ENCODE peak calls at places on chromosomes 6 and 20, in six cellular contexts. V is neuronal stem cell, M is H9, L is trophoblast cell, S is IMR-90, Z is H1. F is an unnamed sample.

GRCh38 chr20:53658973-53659372 is 65.3 kb upstream of the ZNF217 start:
- DNase-seq in S (no peak), L (peak; percentile 85), V (no peak), M (no peak), Z (no peak), F (no peak)

GRCh38 chr20:33132858-33133615 is 34.9 kb upstream of the BPIFA2 start:
- DNase-seq in V (peak; percentile 15), L (no peak), M (no peak), S (no peak), Z (no peak), F (no peak)

GRCh38 chr6:73803562-73804221 is 107.7 kb downstream of the CD109 start:
- DNase-seq in M (peak; percentile 70), V (peak; percentile 44), Z (peak; percentile 60), L (peak; percentile 74), S (peak; percentile 97), F (peak; percentile 97)

GRCh38 chr6:110359554-110359953 is 1.4 kb upstream of the METTL24 start:
- DNase-seq in L (no peak), S (no peak), V (no peak), Z (no peak), M (no peak), F (no peak)

GRCh38 chr6:72262254-72262653 is 359.6 kb upstream of the KCNQ5 start:
- DNase-seq in V (no peak), Z (no peak), L (no peak), S (no peak), M (no peak), F (no peak)

GRCh38 chr6:130140084-130140483 is 82.7 kb downstream of the SAMD3 start:
- DNase-seq in V (no peak), Z (no peak), M (no peak), S (peak; percentile 28), L (no peak), F (no peak)

GRCh38 chr6:118712955-118713354 is 61.6 kb upstream of the CEP85L start:
- DNase-seq in S (peak; percentile 44), V (no peak), Z (no peak), M (no peak), L (no peak), F (no peak)

GRCh38 chr20:49460916-49461315 is 21.6 kb downstream of the KCNB1 start:
- DNase-seq in M (no peak), L (no peak), V (no peak), Z (no peak), S (no peak), F (no peak)

GRCh38 chr6:132466952-132467351 is 46.0 kb downstream of the STX7 start:
- DNase-seq in L (peak; percentile 7), S (peak; percentile 78), Z (no peak), V (no peak), M (no peak), F (peak; percentile 29)

GRCh38 chr20:21110811-21111210 is 4.7 kb upstream of the LINC00237 start:
- DNase-seq in V (no peak), S (no peak), M (no peak), Z (no peak), L (no peak), F (no peak)

GRCh38 chr20:32650545-32650944 is 23.2 kb downstream of the C20orf203 start:
- DNase-seq in Z (no peak), L (no peak), M (no peak), S (no peak), V (no peak), F (no peak)

GRCh38 chr6:65707134-65707826 is at the start of gene EYS:
- DNase-seq in V (no peak), L (no peak), S (no peak), M (no peak), Z (no peak), F (no peak)

GRCh38 chr6:19204445-19204844 is 632.7 kb upstream of the ID4 start:
- DNase-seq in S (no peak), Z (no peak), M (no peak), L (no peak), V (no peak), F (no peak)

GRCh38 chr6:37794825-37795224 is 24.7 kb upstream of the ZFAND3 start:
- DNase-seq in M (no peak), L (no peak), Z (no peak), V (no peak), S (peak; percentile 64), F (peak; percentile 35)

GRCh38 chr20:61757678-61758555 is 307.8 kb downstream of the TAF4 start:
- DNase-seq in L (peak; percentile 58), Z (no peak), M (no peak), V (no peak), S (peak; percentile 65), F (peak; percentile 78)

GRCh38 chr20:21048841-21049273 is 57.3 kb downstream of the LINC00237 start:
- DNase-seq in Z (peak; percentile 96), L (peak; percentile 10), V (peak; percentile 15), M (peak; percentile 79), S (no peak), F (no peak)

GRCh38 chr20:59525500-59526241 is 78.7 kb upstream of the PHACTR3 start:
- DNase-seq in L (peak; percentile 31), Z (peak; percentile 87), S (peak; percentile 13), M (peak; percentile 84), V (peak; percentile 63), F (peak; percentile 14)

GRCh38 chr6:38603966-38604365 is 35.8 kb downstream of the BTBD9 start:
- DNase-seq in V (no peak), M (no peak), L (no peak), Z (no peak), S (peak; percentile 50), F (peak; percentile 32)

GRCh38 chr6:167652042-167652700 is 174.5 kb upstream of the AFDN start:
- DNase-seq in S (no peak), Z (no peak), M (no peak), V (no peak), L (no peak), F (no peak)

GRCh38 chr6:32244946-32245398 is 21.1 kb upstream of the NOTCH4 start:
- DNase-seq in L (peak; percentile 57), S (peak; percentile 63), Z (peak; percentile 93), M (peak; percentile 77), V (peak; percentile 72), F (peak; percentile 80)

GRCh38 chr6:33613794-33614166 is 7.3 kb upstream of the ITPR3 start:
- DNase-seq in Z (no peak), S (peak; percentile 26), L (no peak), V (no peak), M (no peak), F (no peak)

GRCh38 chr6:154298297-154298696 is 58.3 kb downstream of the IPCEF1 start:
- DNase-seq in L (no peak), V (no peak), Z (no peak), M (no peak), S (peak; percentile 58), F (peak; percentile 27)

DNA sequence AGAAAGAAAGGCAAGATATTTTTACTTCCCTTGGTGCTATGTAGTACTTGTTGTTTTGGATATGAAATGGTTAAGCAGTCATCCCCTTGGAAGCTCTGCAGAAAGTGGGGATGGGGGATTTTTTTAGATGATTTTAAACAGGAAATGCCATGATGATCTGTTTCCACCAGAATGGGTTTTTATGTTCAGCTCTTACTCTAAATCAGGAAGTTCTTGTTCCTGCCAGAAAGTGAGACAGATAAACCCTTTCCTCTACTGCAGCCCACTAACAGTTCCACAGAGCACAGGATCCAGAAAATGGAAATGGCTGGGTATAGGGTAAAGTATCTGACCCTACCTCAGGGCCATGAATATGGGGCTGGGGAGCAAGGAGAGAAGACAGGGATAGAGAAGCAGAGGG is 32.1 kb upstream of the PPP1R3G start:
- DNase-seq in S (peak; percentile 71), V (no peak), M (no peak), Z (no peak), L (no peak), F (peak; percentile 66)
- H4K8ac ChIP-seq in S (peak overlapping the region; percentile 86), V (no peak overlapping the region), M (no peak overlapping the region), Z (no peak overlapping the region), L (no peak overlapping the region), F (no peak overlapping the region)

DNA sequence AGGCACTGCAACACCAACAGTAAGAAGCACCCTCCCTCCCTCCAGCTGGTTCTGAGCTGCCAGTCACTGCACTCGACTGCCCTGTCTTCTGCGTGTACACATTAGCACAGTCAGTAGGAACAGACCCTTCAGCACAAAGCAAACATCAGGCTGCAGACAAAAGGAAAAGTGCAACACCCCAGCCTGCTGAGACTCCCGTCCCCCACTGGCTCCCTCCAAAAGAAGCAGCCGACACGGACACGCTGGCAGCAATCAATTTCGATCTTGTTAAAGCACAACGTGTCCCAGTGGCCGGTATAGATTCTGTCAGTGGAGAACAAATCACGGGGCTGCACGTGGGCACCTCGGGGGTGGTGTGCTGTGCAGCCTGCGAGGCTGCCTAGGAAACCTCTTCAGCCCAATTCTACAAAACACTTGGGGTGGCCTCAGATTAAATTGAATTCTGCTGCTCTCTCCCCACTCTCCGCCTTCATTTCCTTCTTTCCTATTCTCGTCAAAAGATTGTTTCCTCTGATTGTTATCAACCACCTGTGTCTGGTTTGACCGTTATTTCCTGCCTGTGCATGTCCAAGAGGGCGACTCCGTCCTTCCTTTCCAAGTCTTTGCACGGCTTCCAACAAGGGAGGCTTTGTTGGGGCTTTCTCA is 38.7 kb downstream of the TRAF3IP2 start:
- DNase-seq in M (no peak), L (no peak), V (no peak), S (no peak), Z (no peak), F (no peak)
- H3K14ac ChIP-seq in M (no peak overlapping the region), L (no peak overlapping the region), V (peak overlapping the region; percentile 59), S (peak overlapping the region; percentile 85), Z (no peak overlapping the region), F (peak overlapping the region; percentile 72)

GRCh38 chr20:17653835-17654648 is 28.0 kb downstream of the RRBP1 start:
- DNase-seq in S (no peak), M (no peak), L (no peak), V (no peak), Z (no peak), F (no peak)

GRCh38 chr20:17652411-17652810 is 29.6 kb downstream of the RRBP1 start:
- DNase-seq in Z (no peak), S (no peak), M (no peak), L (no peak), V (no peak), F (no peak)

GRCh38 chr20:17655865-17656489 is 26.1 kb downstream of the RRBP1 start:
- DNase-seq in Z (no peak), S (peak; percentile 67), L (peak; percentile 69), M (peak; percentile 62), V (no peak), F (no peak)

GRCh38 chr20:17655286-17655651 is 26.8 kb downstream of the RRBP1 start:
- DNase-seq in Z (no peak), S (no peak), M (peak; percentile 50), L (no peak), V (no peak), F (no peak)

GRCh38 chr20:17654649-17655285 is 27.3 kb downstream of the RRBP1 start:
- DNase-seq in V (peak; percentile 49), L (peak; percentile 42), M (peak; percentile 65), Z (peak; percentile 85), S (peak; percentile 52), F (peak; percentile 62)
- H3K4me1 ChIP-seq in V (peaks cover 5% of the 10 kb centered on the region), L (no peaks in the 10 kb centered on the region), M (peaks cover 2% of the 10 kb centered on the region), Z (peaks cover 6% of the 10 kb centered on the region), S (peaks cover 42% of the 10 kb centered on the region), F (peaks cover 34% of the 10 kb centered on the region)

GRCh38 chr6:160071805-160072687 is 49.6 kb upstream of the SLC22A1 start:
- DNase-seq in M (no peak), V (no peak), Z (peak; percentile 50), L (no peak), S (no peak), F (no peak)
- H4K8ac ChIP-seq in M (no peak overlapping the region), V (no peak overlapping the region), Z (no peak overlapping the region), L (no peak overlapping the region), S (no peak overlapping the region), F (no peak overlapping the region)